ENCODE peak calls at places on chromosomes 13 and 19, in eight cellular contexts. N is activated naive CD8-positive, alpha-beta T cell treated with anti-CD3 and anti-CD28 coated beads, Interleukin-2, amount 10 ng/mL, durations not matched to agents 7 days and 5 days; G is lung; P is effector memory CD8-positive, alpha-beta T cell; V is activated CD4-positive, alpha-beta T cell treated with anti-CD3 and anti-CD28 coated beads for 36 hours; H is CD4-positive, CD25-positive, alpha-beta regulatory T cell; J is DND-41; S is IMR-90. L is an unnamed sample.

GRCh38 chr19:54147676-54148075 is 10.1 kb downstream of the CNOT3 start:
- ATAC-seq in J (no peak), G (no peak), V (no peak), H (no peak), N (no peak), P (no peak), S (peak), L (no peak)

GRCh38 chr13:111230385-111230930 is 90.0 kb upstream of the TEX29 start:
- ATAC-seq in P (no peak), N (no peak), S (no peak), V (no peak), G (no peak), J (no peak), H (no peak), L (no peak)

GRCh38 chr19:5369962-5370367 is 29.4 kb upstream of the PTPRS start:
- ATAC-seq in J (peak), V (peak), N (peak), P (no peak), H (no peak), S (peak), G (no peak), L (peak)

GRCh38 chr13:95221991-95222732 is 79.1 kb downstream of the ABCC4 start:
- ATAC-seq in N (no peak), G (no peak), J (no peak), S (peak), H (no peak), V (no peak), P (no peak), L (no peak)

GRCh38 chr13:44786724-44787123 is 202.5 kb downstream of the NUFIP1 start:
- ATAC-seq in P (no peak), V (no peak), S (no peak), G (no peak), N (no peak), H (no peak), J (no peak), L (no peak)

GRCh38 chr19:49210108-49210900 is 52.7 kb downstream of the TRPM4 start:
- ATAC-seq in H (no peak), N (no peak), P (peak), J (no peak), G (no peak), S (peak), V (peak), L (peak)

GRCh38 chr19:1279782-1280341 is 4.5 kb downstream of the FAM174C start:
- ATAC-seq in S (peak), N (no peak), G (no peak), J (peak), H (no peak), P (no peak), V (peak), L (peak)

GRCh38 chr13:98451676-98452105 is 125.2 kb downstream of the STK24 start:
- ATAC-seq in H (no peak), J (no peak), P (no peak), S (no peak), V (no peak), G (no peak), N (no peak), L (no peak)

GRCh38 chr13:29925457-29925856 is 75.0 kb upstream of the UBL3 start:
- ATAC-seq in N (no peak), J (no peak), G (peak), S (no peak), P (peak), H (no peak), V (no peak), L (no peak)

GRCh38 chr13:66212511-66212910 is 1017.6 kb downstream of the PCDH9 start:
- ATAC-seq in V (no peak), N (no peak), G (no peak), P (no peak), J (no peak), H (no peak), S (no peak), L (no peak)

GRCh38 chr19:16435999-16436650 is 35.6 kb downstream of the EPS15L1 start:
- ATAC-seq in G (no peak), J (no peak), S (no peak), V (peak), H (no peak), P (peak), N (no peak), L (peak)

GRCh38 chr13:98411617-98412310 is 165.1 kb downstream of the STK24 start:
- ATAC-seq in S (no peak), P (no peak), N (no peak), J (peak), H (no peak), V (no peak), G (no peak), L (no peak)

GRCh38 chr19:45179063-45179847 is 671 bp downstream of the BLOC1S3 start:
- ATAC-seq in H (no peak), S (no peak), J (no peak), V (no peak), N (no peak), P (peak), G (no peak), L (no peak)

GRCh38 chr13:80726895-80727294 is 386.0 kb upstream of the SPRY2 start:
- ATAC-seq in P (no peak), V (no peak), N (no peak), G (no peak), S (no peak), J (no peak), H (no peak), L (no peak)

GRCh38 chr13:94703721-94704314 is 8.5 kb downstream of the SOX21 start:
- ATAC-seq in P (no peak), H (no peak), G (no peak), S (no peak), V (peak), J (no peak), N (no peak), L (no peak)

GRCh38 chr19:54136086-54136863 is 1.3 kb upstream of the CNOT3 start:
- ATAC-seq in G (no peak), V (no peak), N (no peak), H (no peak), S (no peak), J (no peak), P (no peak), L (no peak)

L was measured in activated T-helper 17 cell treated with anti-CD3 and anti-CD28 coated beads, Interleukin-2, amount 50 U/mL, for 72 hours.